ENCODE peak calls at places on chromosome 21, in ten cellular contexts. W is H1, R is GM23248, V is hepatocyte, Q is IMR-90, K is SK-N-SH, Z is PC-3, J is neuronal stem cell, T is fibroblast of lung, P is PC-9. N is an unnamed sample.

GRCh38 chr21:39715804-39716397 is 29.1 kb upstream of the IGSF5 start:
- DNase-seq in W (peak), R (peak), V (peak), Q (peak), K (peak), Z (peak), J (peak), T (peak), P (peak), N (no peak)

GRCh38 chr21:22575165-22575584 is 1577.0 kb downstream of the NCAM2 start:
- DNase-seq in W (peak), R (no peak), V (peak), Q (no peak), K (peak), Z (peak), J (peak), T (no peak), P (no peak), N (peak)

GRCh38 chr21:45388011-45388521 is 16.9 kb upstream of the COL18A1 start:
- DNase-seq in W (no peak), R (no peak), V (no peak), Q (no peak), K (no peak), Z (no peak), J (no peak), T (no peak), P (no peak), N (no peak)

GRCh38 chr21:31236528-31236927 is 107.5 kb downstream of the TIAM1 start:
- DNase-seq in W (no peak), R (peak), V (no peak), Q (no peak), K (no peak), Z (peak), J (no peak), T (no peak), P (no peak), N (no peak)

GRCh38 chr21:19529031-19529430 is 1125.4 kb upstream of the TMPRSS15 start:
- DNase-seq in W (no peak), R (no peak), V (no peak), Q (no peak), K (no peak), Z (no peak), J (no peak), T (no peak), P (no peak), N (no peak)

GRCh38 chr21:24290151-24290833 is 1317.0 kb downstream of the MRPL39 start:
- DNase-seq in W (no peak), R (no peak), V (no peak), Q (no peak), K (no peak), Z (no peak), J (no peak), T (no peak), P (no peak), N (no peak)

GRCh38 chr21:16279658-16280581 is 550.1 kb downstream of the USP25 start:
- DNase-seq in W (peak), R (peak), V (peak), Q (peak), K (no peak), Z (no peak), J (peak), T (peak), P (no peak), N (no peak)

GRCh38 chr21:43189936-43190335 is 21.1 kb downstream of the CRYAA start:
- DNase-seq in W (no peak), R (no peak), V (no peak), Q (no peak), K (no peak), Z (no peak), J (no peak), T (no peak), P (no peak), N (no peak)

GRCh38 chr21:32624726-32625125 is 12.5 kb upstream of the CFAP298 start:
- DNase-seq in W (no peak), R (peak), V (no peak), Q (peak), K (no peak), Z (peak), J (no peak), T (no peak), P (peak), N (peak)

GRCh38 chr21:32130031-32130891 is 148.6 kb downstream of the MIS18A start:
- DNase-seq in W (no peak), R (no peak), V (no peak), Q (no peak), K (no peak), Z (no peak), J (no peak), T (no peak), P (no peak), N (no peak)

GRCh38 chr21:46191257-46191685 is 7.0 kb upstream of the SPATC1L start:
- DNase-seq in W (no peak), R (peak), V (peak), Q (peak), K (peak), Z (peak), J (no peak), T (peak), P (no peak), N (peak)

DNA sequence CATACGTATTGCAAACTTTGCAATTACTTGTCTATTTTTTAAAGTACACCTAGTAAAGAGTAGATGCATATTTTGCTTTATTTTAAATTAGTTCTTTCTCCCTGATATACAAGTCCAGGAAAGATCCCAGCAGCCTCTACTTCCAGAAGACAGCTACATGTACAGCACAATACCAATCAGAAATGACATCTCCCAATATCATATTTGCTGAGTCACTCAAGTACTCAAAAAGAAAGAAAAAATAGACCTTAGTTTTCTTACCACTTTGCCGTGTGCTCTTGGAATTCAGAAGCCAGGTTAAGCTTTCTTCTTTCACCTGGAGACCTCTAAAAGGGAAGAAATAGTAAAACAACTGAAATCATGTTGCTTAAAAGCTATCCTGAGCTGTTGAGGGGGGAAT is 412.6 kb upstream of the RUNX1 start:
- DNase-seq in W (no peak), R (no peak), V (no peak), Q (no peak), K (no peak), Z (no peak), J (no peak), T (no peak), P (no peak), N (no peak)
- H2AFZ ChIP-seq in W (no peak), R (no peak), V (no peak), Q (no peak), K (no peak), Z (peak), J (no peak), T (no peak), P (peak), N (no peak)

GRCh38 chr21:28857720-28858119 is 135.0 kb downstream of the LTN1 start:
- DNase-seq in W (no peak), R (no peak), V (no peak), Q (no peak), K (no peak), Z (no peak), J (no peak), T (no peak), P (no peak), N (no peak)
- H3K4me3 ChIP-seq in W (no peak), R (no peak), V (no peak), Q (no peak), K (no peak), Z (no peak), J (no peak), T (no peak), P (no peak), N (no peak)

GRCh38 chr21:33917421-33917820 is 1.8 kb upstream of the ATP5PO start:
- DNase-seq in W (no peak), R (no peak), V (no peak), Q (no peak), K (no peak), Z (no peak), J (no peak), T (no peak), P (no peak), N (no peak)
- H2AFZ ChIP-seq in W (no peak), R (peak), V (no peak), Q (no peak), K (no peak), Z (no peak), J (no peak), T (no peak), P (no peak), N (no peak)

DNA sequence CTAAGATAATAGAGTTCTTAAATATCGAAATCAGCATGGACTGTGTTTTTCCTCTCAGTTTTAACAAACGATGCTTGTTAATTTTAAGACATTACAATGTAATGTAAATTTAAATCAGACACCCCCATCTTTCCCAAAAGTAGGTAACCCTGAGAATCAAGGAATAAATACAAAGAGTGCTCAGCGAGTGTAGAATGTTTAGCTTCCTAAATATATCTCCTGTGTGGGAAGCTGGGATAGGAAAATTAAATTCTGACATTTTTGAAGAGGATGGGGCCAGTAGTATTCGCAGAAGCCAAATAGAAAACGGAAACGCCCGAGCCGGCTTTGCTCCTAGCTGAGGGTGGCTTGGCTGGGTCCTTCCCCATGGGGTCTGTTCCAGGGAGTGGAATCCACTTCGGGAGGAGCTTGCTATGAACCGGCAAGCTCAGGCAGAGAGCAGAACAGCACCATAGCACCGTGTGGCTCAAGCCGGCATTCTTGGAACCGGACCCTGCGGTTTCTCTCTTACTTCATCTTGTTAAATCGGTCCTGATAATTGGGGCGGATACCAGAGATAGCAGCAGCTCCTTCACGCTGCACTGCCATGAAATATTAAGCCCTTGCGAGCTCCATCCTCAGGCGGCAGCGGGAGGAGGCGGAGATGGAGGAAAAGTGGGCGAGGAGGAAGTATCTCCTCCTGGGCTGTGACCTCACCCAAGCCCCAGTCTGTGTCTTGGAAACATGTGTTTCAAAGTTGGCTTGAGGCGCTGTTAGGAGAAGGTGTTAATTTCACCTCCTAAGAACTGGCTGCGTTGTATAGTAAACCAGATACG is 24.9 kb downstream of the MAP3K7CL start:
- DNase-seq in W (no peak), R (peak), V (no peak), Q (peak), K (peak), Z (peak), J (no peak), T (peak), P (peak), N (peak)
- H3K4me3 ChIP-seq in W (no peak), R (peak), V (no peak), Q (peak), K (peak), Z (peak), J (no peak), T (peak), P (no peak), N (no peak)